ENCODE peak calls at places on chromosomes 2 and 18, in four cellular contexts. V, B, Q and T are unnamed samples.

GRCh38 chr2:39099311-39099710 is 21.5 kb downstream of the SOS1 start:
- DNase-seq in B (no peak), Q (no peak), V (no peak), T (no peak)

GRCh38 chr18:5879479-5879882 is 15.8 kb downstream of the TMEM200C start:
- DNase-seq in V (peak), Q (no peak), B (peak), T (no peak)

GRCh38 chr2:221255862-221256261 is 316.2 kb downstream of the EPHA4 start:
- DNase-seq in B (no peak), V (no peak), Q (no peak), T (peak)

GRCh38 chr2:226618875-226619605 is 180.6 kb downstream of the IRS1 start:
- DNase-seq in Q (no peak), V (no peak), B (peak), T (no peak)

GRCh38 chr2:8159966-8160603 is 521.8 kb upstream of the ID2 start:
- DNase-seq in B (peak), Q (peak), V (no peak), T (no peak)

GRCh38 chr2:31986906-31987305 is 23.9 kb downstream of the MEMO1 start:
- DNase-seq in V (no peak), B (peak), Q (no peak), T (no peak)

GRCh38 chr2:38505779-38506178 is 96.9 kb downstream of the HNRNPLL start:
- DNase-seq in B (no peak), Q (no peak), V (no peak), T (no peak)

GRCh38 chr2:172788871-172789270 is 53.2 kb downstream of the RAPGEF4 start:
- DNase-seq in Q (no peak), V (no peak), B (no peak), T (no peak)

GRCh38 chr2:196244966-196245365 is 73.6 kb upstream of the STK17B start:
- DNase-seq in B (no peak), V (no peak), Q (no peak), T (no peak)

GRCh38 chr2:31446848-31447247 is 32.3 kb upstream of the XDH start:
- DNase-seq in B (no peak), V (no peak), Q (no peak), T (no peak)

GRCh38 chr2:132416080-132416911 is at the start of gene GPR39:
- DNase-seq in Q (no peak), V (peak), B (peak), T (peak)

GRCh38 chr18:44309185-44309584 is 371.5 kb upstream of the SETBP1 start:
- DNase-seq in B (no peak), Q (no peak), V (no peak), T (no peak)

GRCh38 chr2:68807821-68808266 is 63.4 kb downstream of the BMP10 start:
- DNase-seq in V (no peak), Q (no peak), B (no peak), T (no peak)

GRCh38 chr2:110740747-110741349 is 8.5 kb downstream of the ACOXL start:
- DNase-seq in Q (no peak), B (no peak), V (no peak), T (no peak)

GRCh38 chr2:224691563-224691962 is 24.6 kb downstream of the CCDC195 start:
- DNase-seq in V (no peak), B (no peak), Q (no peak), T (no peak)

GRCh38 chr2:127081826-127082633 is 24.9 kb downstream of the BIN1 start:
- DNase-seq in V (peak), Q (no peak), B (no peak), T (no peak)

GRCh38 chr18:56853961-56854360 is 202.8 kb downstream of the WDR7 start:
- DNase-seq in Q (no peak), V (no peak), B (no peak), T (no peak)

GRCh38 chr2:120815292-120815691 is 79.6 kb downstream of the GLI2 start:
- DNase-seq in Q (no peak), B (no peak), V (no peak), T (no peak)

GRCh38 chr18:11502368-11502767 is 107.0 kb upstream of the SLC35G4 start:
- DNase-seq in B (peak), Q (no peak), V (no peak), T (no peak)

GRCh38 chr18:3799515-3799914 is 349.5 kb downstream of the TGIF1 start:
- DNase-seq in Q (no peak), B (no peak), V (no peak), T (no peak)

GRCh38 chr2:240428245-240428644 is 7.2 kb upstream of the GPC1 start:
- DNase-seq in B (no peak), Q (no peak), V (no peak), T (no peak)

GRCh38 chr2:174495365-174496012 is 8.7 kb upstream of the GPR155 start:
- DNase-seq in Q (no peak), V (no peak), B (no peak), T (no peak)

GRCh38 chr2:77268626-77269025 is 253.6 kb downstream of the LRRTM4 start:
- DNase-seq in Q (no peak), V (no peak), B (no peak), T (no peak)

GRCh38 chr2:207142461-207142860 is 23.3 kb downstream of the KLF7 start:
- DNase-seq in Q (no peak), V (no peak), B (no peak), T (no peak)

GRCh38 chr2:29014811-29015414 is 33.8 kb downstream of the TOGARAM2 start:
- DNase-seq in Q (no peak), V (no peak), B (no peak), T (no peak)

GRCh38 chr2:80858955-80859354 is 554.4 kb upstream of the LRRTM1 start:
- DNase-seq in B (no peak), Q (no peak), V (no peak), T (no peak)

GRCh38 chr2:198314559-198315153 is 510.3 kb downstream of the PLCL1 start:
- DNase-seq in B (peak), V (no peak), Q (peak), T (no peak)

GRCh38 chr2:203225423-203226039 is 13.3 kb upstream of the CYP20A1 start:
- DNase-seq in B (peak), Q (no peak), V (no peak), T (peak)

GRCh38 chr2:237359894-237360780 is 53.8 kb downstream of the COL6A3 start:
- DNase-seq in Q (no peak), V (no peak), B (no peak), T (no peak)

GRCh38 chr2:40418614-40419013 is 33.3 kb downstream of the SLC8A1 start:
- DNase-seq in V (no peak), B (no peak), Q (no peak), T (no peak)

GRCh38 chr2:99942948-99943347 is 199.4 kb downstream of the AFF3 start:
- DNase-seq in Q (no peak), V (no peak), B (no peak), T (no peak)

GRCh38 chr18:28584726-28585125 is 407.8 kb upstream of the CDH2 start:
- DNase-seq in B (no peak), Q (no peak), V (no peak), T (peak)

GRCh38 chr18:69172046-69172445 is 228.6 kb upstream of the DOK6 start:
- DNase-seq in V (no peak), B (no peak), Q (no peak), T (no peak)

DNA sequence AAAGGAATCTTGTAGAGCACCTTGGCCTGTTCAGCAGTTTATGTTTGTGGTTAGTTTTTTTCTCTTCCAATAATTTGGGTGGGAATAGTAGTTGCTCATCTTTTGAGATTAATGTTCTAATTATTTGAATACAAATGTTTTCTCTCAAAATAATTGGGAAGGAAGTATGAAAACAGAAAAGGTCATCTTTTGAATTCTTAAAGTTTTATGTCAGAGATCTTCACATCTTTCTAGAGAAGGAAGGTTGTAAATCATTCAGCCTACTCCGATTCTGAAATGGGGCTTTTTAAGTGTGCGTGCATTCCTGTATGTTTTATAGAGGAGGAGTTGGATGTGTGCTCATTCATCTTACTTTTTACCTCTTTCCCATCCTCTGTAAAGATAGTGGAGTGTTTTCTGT is 29.0 kb downstream of the GRHL1 start:
- DNase-seq in B (no peak), Q (no peak), V (no peak), T (no peak)
- TF ChIP-seq NR2C2 in B (no peak), Q (no peak), V (no peak), T (no peak)

DNA sequence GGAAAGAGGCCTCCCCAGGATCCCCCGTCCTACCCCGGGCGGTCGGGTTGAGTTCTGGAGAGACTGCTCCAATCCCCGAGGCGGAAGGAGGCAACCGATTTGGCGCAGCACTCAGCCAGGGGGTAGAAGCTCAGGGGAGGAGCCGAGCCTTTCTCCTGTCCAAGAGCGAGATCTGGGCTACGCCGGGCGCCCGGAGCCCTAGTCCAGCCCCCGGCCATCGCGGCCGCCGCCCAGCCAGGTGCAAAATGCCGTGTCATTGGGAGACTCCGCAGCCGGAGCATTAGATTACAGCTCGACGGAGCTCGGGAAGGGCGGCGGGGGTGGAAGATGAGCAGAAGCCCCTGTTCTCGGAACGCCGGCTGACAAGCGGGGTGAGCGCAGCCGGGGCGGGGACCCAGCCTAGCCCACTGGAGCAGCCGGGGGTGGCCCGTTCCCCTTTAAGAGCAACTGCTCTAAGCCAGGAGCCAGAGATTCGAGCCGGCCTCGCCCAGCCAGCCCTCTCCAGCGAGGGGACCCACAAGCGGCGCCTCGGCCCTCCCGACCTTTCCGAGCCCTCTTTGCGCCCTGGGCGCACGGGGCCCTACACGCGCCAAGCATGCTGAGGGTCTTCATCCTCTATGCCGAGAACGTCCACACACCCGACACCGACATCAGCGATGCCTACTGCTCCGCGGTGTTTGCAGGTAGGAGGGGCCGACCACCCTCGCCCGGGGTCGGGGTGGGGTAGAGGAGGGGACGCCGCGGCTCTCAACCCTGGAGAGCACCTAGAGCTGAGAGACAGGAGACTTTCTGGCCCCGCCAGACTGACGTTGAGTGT is at the start of gene DYSF:
- DNase-seq in Q (no peak), V (peak), B (no peak), T (peak)
- TF ChIP-seq NR2C2 in Q (no peak), V (peak), B (no peak), T (no peak)

GRCh38 chr2:112201706-112202430 is 53.0 kb downstream of the ZC3H8 start:
- DNase-seq in B (no peak), V (no peak), Q (no peak), T (no peak)

GRCh38 chr2:112198780-112199179 is 56.1 kb downstream of the ZC3H8 start:
- DNase-seq in B (no peak), V (no peak), Q (no peak), T (no peak)

GRCh38 chr2:112199188-112199587 is 55.7 kb downstream of the ZC3H8 start:
- DNase-seq in Q (no peak), B (no peak), V (no peak), T (no peak)

GRCh38 chr2:112204411-112204810 is 50.4 kb downstream of the ZC3H8 start:
- DNase-seq in Q (no peak), B (peak), V (no peak), T (no peak)
- TF ChIP-seq NR2C2 in Q (no peak), B (no peak), V (no peak), T (no peak)

GRCh38 chr2:70536517-70537060 is 17.0 kb downstream of the TGFA start:
- DNase-seq in Q (no peak), B (no peak), V (no peak), T (no peak)

GRCh38 chr2:70537840-70538239 is 15.8 kb downstream of the TGFA start:
- DNase-seq in B (no peak), V (no peak), Q (no peak), T (no peak)

GRCh38 chr2:70546885-70547284 is 6.7 kb downstream of the TGFA start:
- DNase-seq in Q (no peak), V (no peak), B (no peak), T (no peak)

GRCh38 chr2:70546376-70546775 is 7.2 kb downstream of the TGFA start:
- DNase-seq in V (no peak), B (no peak), Q (no peak), T (no peak)

GRCh38 chr2:70541481-70542020 is 12.1 kb downstream of the TGFA start:
- DNase-seq in V (no peak), Q (no peak), B (no peak), T (no peak)
- TF ChIP-seq NR2C2 in V (no peak), Q (no peak), B (no peak), T (no peak)

DNA sequence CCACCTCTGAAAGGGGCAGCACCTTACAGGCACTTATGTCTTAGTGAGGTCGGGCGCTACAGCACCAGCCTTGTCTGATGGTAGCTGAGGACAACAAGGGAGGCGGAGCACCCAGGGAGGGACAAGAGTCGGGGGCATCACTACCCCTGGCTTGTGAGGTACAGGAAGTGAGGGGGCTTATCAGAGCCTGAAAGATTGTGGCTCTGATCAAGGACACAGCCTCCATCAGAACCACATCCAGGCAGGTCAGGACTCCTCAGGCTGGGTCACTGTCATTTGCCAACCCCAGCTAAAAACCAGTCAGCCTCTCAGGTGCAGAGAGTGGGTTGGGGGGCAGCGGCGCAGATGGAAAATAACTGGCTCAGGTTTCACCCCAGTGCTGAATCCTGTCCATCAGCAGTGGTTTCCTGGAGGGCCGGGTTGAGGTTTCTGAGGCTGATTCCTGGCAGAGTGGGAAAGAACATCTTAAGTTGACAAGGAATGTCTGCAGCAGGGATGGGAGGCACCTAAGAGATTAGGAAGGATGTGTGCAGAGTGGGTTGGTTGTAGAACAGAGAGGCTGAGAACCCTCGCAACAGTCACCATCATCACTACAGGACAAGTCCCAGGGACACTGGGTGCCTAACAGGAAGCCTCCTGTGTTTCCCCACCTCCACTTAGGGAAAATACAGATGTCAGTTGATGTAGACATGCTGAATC is 45.3 kb downstream of the FBLN7 start:
- DNase-seq in Q (no peak), B (no peak), V (no peak), T (no peak)
- TF ChIP-seq NR2C2 in Q (no peak), B (no peak), V (no peak), T (no peak)

DNA sequence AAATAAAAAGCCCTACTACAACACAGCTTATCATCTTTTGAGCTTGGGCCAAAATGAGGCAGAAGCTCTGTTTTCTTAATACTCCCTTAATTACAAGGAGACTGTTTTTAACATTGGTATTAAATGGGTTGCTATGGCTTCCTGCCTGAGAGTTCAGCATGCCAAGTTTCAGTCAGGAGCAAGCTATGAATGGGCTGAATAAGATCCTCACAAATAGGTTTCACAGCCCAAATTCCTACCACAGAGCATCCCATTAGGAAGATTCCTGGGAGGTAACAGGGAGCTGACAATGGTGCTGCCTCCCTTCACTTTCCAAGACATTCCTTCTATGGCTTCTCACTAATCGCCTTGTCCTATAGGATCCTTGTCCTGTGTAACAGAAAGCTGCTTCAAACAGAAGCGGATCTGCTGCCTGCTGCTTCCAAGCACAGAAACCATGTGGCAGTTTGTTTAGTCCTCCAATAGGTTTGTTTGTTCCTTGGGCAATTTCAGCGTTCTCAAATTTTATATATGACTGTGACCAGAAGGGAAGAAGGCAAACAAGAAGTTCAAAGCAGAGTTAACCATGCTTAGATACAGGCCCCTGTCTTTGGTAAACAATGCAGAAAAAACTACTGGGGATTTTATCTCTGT is 70.9 kb downstream of the NCKAP5 start:
- DNase-seq in V (no peak), B (no peak), Q (no peak), T (no peak)
- TF ChIP-seq NR2C2 in V (no peak), B (no peak), Q (no peak), T (no peak)